ENCODE peak calls at places on chromosome 14, in four cellular contexts. G is Right ventricle myocardium inferior, A is brain pericyte, E is occipital lobe. H is an unnamed sample.

GRCh38 chr14:59098377-59098776 is 90.1 kb upstream of the DAAM1 start:
- DNase-seq in G (no peak), A (no peak), E (no peak), H (no peak)

GRCh38 chr14:36134026-36134425 is 42.5 kb downstream of the PTCSC3 start:
- DNase-seq in G (no peak), A (no peak), E (no peak), H (no peak)

GRCh38 chr14:89349196-89350008 is 67.6 kb downstream of the FOXN3 start:
- DNase-seq in G (no peak), A (no peak), E (peak), H (no peak)

GRCh38 chr14:54829486-54830224 is 73.0 kb downstream of the GCH1 start:
- DNase-seq in G (no peak), A (no peak), E (no peak), H (no peak)

GRCh38 chr14:71474866-71475265 is 457.4 kb upstream of the RGS6 start:
- DNase-seq in G (no peak), A (no peak), E (no peak), H (no peak)

GRCh38 chr14:66974397-66975025 is 214.7 kb upstream of the GARIN2 start:
- DNase-seq in G (no peak), A (no peak), E (no peak), H (no peak)

GRCh38 chr14:49654511-49654910 is 19.5 kb upstream of the DNAAF2 start:
- DNase-seq in G (no peak), A (no peak), E (no peak), H (no peak)

GRCh38 chr14:21833836-21834235 is 160.2 kb upstream of the OR4E1 start:
- DNase-seq in G (no peak), A (no peak), E (no peak), H (no peak)

GRCh38 chr14:102415671-102416070 is 52.9 kb downstream of the TECPR2 start:
- DNase-seq in G (no peak), A (no peak), E (peak), H (no peak)

H was measured in smooth muscle cell of the brain vasculature.